ENCODE peak calls at places on chromosomes 5 and 9, in six cellular contexts. I is fibroblast of lung, K is GM23248, O is HepG2, D is HCT116, X is mammary epithelial cell. G is an unnamed sample.

GRCh38 chr5:115243412-115243811 is 19.3 kb downstream of the PGGT1B start:
- DNase-seq in I (peak; percentile 54), K (peak; percentile 67), O (no peak), D (no peak), X (peak; percentile 73), G (peak; percentile 51)

GRCh38 chr5:160030631-160031377 is 21.9 kb downstream of the TTC1 start:
- DNase-seq in I (peak; percentile 18), K (peak; percentile 38), O (no peak), D (no peak), X (no peak), G (peak; percentile 71)

GRCh38 chr5:71623221-71623794 is 36.2 kb downstream of the MCCC2 start:
- DNase-seq in I (no peak), K (no peak), O (no peak), D (no peak), X (no peak), G (no peak)

GRCh38 chr9:70588999-70589398 is 174.5 kb upstream of the KLF9 start:
- DNase-seq in I (no peak), K (no peak), O (no peak), D (no peak), X (no peak), G (no peak)

GRCh38 chr9:12656803-12657202 is 36.4 kb upstream of the TYRP1 start:
- DNase-seq in I (no peak), K (no peak), O (no peak), D (no peak), X (no peak), G (no peak)

GRCh38 chr9:112581469-112582176 is 95.0 kb downstream of the KIAA1958 start:
- DNase-seq in I (no peak), K (no peak), O (peak; percentile 78), D (no peak), X (no peak), G (no peak)

GRCh38 chr5:147417133-147417813 is 92.6 kb downstream of the DPYSL3 start:
- DNase-seq in I (peak; percentile 98), K (peak; percentile 60), O (no peak), D (no peak), X (peak; percentile 35), G (peak; percentile 97)

GRCh38 chr9:6224393-6225154 is 9.0 kb downstream of the IL33 start:
- DNase-seq in I (no peak), K (no peak), O (no peak), D (no peak), X (no peak), G (no peak)

GRCh38 chr5:167853421-167853820 is 438.0 kb upstream of the WWC1 start:
- DNase-seq in I (peak; percentile 81), K (peak; percentile 89), O (no peak), D (no peak), X (no peak), G (peak; percentile 85)

GRCh38 chr5:154850255-154851062 is at the start of gene FAXDC2:
- DNase-seq in I (peak; percentile 88), K (peak; percentile 93), O (peak; percentile 78), D (no peak), X (peak; percentile 51), G (peak; percentile 82)

DNA sequence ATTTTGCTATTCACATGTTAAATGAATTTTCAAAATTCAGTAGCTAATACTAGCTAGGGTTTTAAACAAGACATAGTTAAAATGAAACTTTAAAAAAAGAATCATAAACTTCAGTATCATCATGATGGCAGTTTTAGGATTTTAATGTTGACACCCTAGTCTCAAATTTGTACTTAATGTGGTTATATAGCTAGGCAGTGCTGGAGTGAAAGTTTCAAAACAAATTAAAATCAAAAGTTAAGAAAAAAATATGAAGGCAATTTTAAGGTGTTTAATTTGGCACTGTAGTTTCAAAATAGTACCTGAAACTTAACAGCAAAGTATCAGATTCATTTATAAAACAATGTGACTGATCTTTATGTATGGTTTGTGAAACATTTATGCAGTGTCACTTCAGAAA is 19.3 kb upstream of the CDKN2B start:
- DNase-seq in I (no peak), K (no peak), O (no peak), D (no peak), X (no peak), G (no peak)
- H2AFZ ChIP-seq in I (no peak overlapping the region), K (no peak overlapping the region), O (no peak overlapping the region), D (no peak overlapping the region), X (no peak overlapping the region), G (no peak overlapping the region)

DNA sequence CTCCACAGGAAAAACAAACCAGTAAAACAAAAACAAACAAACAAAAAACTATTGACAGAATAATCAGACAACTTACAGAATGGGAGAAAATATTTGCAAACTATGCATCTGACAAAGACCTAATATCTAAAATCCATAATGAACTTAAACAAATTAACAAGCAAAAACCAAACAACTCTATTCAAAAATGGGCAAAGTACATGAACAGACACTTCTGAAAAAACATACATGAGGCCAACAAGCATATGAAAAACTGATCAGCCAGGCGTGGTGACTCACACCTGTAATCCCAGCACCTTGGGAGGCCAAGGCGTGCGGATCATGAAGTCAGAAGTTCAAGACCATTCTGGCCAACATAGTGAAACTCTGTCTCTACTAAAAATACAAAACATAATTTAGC is 60.1 kb downstream of the KCNV2 start:
- DNase-seq in I (no peak), K (no peak), O (no peak), D (no peak), X (no peak), G (no peak)
- TF ChIP-seq EZH2 in I (no peak), K (no peak), O (no peak), D (no peak), X (no peak), G (no peak)

DNA sequence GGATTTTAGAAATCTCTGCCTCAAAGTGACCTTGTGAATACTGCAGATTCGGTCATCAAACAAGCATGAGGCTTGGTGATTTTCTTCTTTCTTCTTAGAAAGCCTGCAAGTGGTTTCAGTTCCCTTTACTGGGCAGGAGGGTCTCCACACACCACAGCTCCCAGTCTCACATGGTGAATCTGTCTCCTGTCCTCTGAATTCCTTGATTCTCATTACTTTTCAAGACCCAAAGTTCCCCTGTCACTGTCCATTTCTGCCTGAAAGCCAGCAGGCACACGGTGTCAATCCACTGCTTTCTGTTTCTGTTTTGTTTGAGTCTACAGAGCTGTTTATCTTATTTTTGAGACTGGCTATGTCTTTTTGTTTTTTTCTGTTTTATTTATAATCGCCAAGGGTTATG is 14.2 kb downstream of the HSPB3 start:
- DNase-seq in I (peak; percentile 16), K (peak; percentile 46), O (no peak), D (no peak), X (no peak), G (no peak)
- H2AFZ ChIP-seq in I (peak overlapping the region; percentile 1), K (peak overlapping the region; percentile 89), O (no peak overlapping the region), D (no peak overlapping the region), X (no peak overlapping the region), G (no peak overlapping the region)

DNA sequence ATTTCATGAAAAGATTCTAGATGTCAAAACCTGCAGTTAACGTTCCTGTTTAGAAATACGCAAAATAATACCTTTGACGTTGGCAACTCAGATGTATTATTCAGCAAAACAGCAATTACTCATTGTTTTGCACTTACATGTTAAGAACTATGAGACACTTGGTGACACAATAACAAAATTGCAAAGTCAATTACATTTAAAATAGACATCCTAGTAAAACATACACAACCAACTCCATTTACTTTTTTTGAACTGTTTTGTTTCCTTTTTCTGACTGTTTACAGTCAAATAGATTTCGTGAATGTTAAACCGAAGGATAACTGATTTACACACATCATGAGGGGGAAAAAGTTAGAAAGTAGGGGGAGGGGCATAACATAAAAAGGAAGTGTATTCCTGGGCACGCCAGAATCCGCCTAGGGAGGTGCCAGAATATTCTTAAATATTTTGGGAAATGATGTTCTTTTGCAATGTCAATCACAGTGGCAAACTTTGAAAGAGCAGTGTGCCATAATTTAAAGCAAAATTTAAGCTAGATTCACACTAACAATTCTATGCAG is 220.1 kb downstream of the MEF2C start:
- DNase-seq in I (no peak), K (no peak), O (no peak), D (no peak), X (no peak), G (peak; percentile 55)
- TF ChIP-seq EZH2 in I (peak; percentile 44), K (no peak), O (no peak), D (no peak), X (no peak), G (no peak)

GRCh38 chr5:35754481-35754880 is 102.2 kb upstream of the IL7R start:
- DNase-seq in I (no peak), K (no peak), O (no peak), D (no peak), X (no peak), G (no peak)
- H2AFZ ChIP-seq in I (no peak overlapping the region), K (no peak overlapping the region), O (no peak overlapping the region), D (no peak overlapping the region), X (no peak overlapping the region), G (no peak overlapping the region)

GRCh38 chr5:93589348-93589662 is 6.3 kb downstream of the NR2F1 start:
- DNase-seq in I (no peak), K (no peak), O (no peak), D (no peak), X (no peak), G (no peak)

GRCh38 chr5:93586948-93587918 is 4.2 kb downstream of the NR2F1 start:
- DNase-seq in I (peak; percentile 82), K (no peak), O (no peak), D (no peak), X (no peak), G (no peak)

GRCh38 chr5:93587919-93588585 is 5.0 kb downstream of the NR2F1 start:
- DNase-seq in I (no peak), K (no peak), O (no peak), D (no peak), X (no peak), G (no peak)

GRCh38 chr5:93589812-93590215 is 6.8 kb downstream of the NR2F1 start:
- DNase-seq in I (peak; percentile 55), K (no peak), O (no peak), D (no peak), X (no peak), G (no peak)

GRCh38 chr5:93588586-93589347 is 5.7 kb downstream of the NR2F1 start:
- DNase-seq in I (peak; percentile 56), K (no peak), O (no peak), D (no peak), X (no peak), G (no peak)
- TF ChIP-seq EZH2 in I (no peak), K (no peak), O (no peak), D (no peak), X (no peak), G (no peak)

GRCh38 chr5:180026725-180027448 is 44.7 kb downstream of the RNF130 start:
- DNase-seq in I (no peak), K (no peak), O (no peak), D (no peak), X (no peak), G (no peak)
- H2AFZ ChIP-seq in I (no peak overlapping the region), K (no peak overlapping the region), O (no peak overlapping the region), D (no peak overlapping the region), X (no peak overlapping the region), G (no peak overlapping the region)